ENCODE peak calls at places on chromosomes 1 and 21, in ten cellular contexts. One of them, this sample, is unnamed.

GRCh38 chr1:244349103-244349531 is 102.6 kb downstream of the ADSS2 start:
- DNase-seq in CD4-positive, alpha-beta T cell: no peak
- DNase-seq in OCI-LY7: no peak
- DNase-seq in endothelial cell of umbilical vein: peak; percentile 92
- DNase-seq in left ventricle myocardium inferior: no peak
- DNase-seq in gastrocnemius medialis: no peak
- DNase-seq in IMR-90: peak; percentile 91
- DNase-seq in PC-3: peak; percentile 84
- DNase-seq in heart right ventricle: peak; percentile 11
- DNase-seq in neural progenitor cell: no peak
- DNase-seq in this sample: no peak

GRCh38 chr21:44914176-44914874 is 6.4 kb downstream of the ITGB2 start:
- DNase-seq in heart right ventricle: no peak
- DNase-seq in IMR-90: no peak
- DNase-seq in CD4-positive, alpha-beta T cell: no peak
- DNase-seq in left ventricle myocardium inferior: peak; percentile 50
- DNase-seq in gastrocnemius medialis: no peak
- DNase-seq in OCI-LY7: peak; percentile 69
- DNase-seq in PC-3: no peak
- DNase-seq in endothelial cell of umbilical vein: no peak
- DNase-seq in neural progenitor cell: no peak
- DNase-seq in this sample: peak; percentile 54

GRCh38 chr1:150551049-150551783 is 2.0 kb downstream of the ADAMTSL4 start:
- DNase-seq in IMR-90: no peak
- DNase-seq in CD4-positive, alpha-beta T cell: no peak
- DNase-seq in neural progenitor cell: peak; percentile 2
- DNase-seq in gastrocnemius medialis: no peak
- DNase-seq in heart right ventricle: no peak
- DNase-seq in endothelial cell of umbilical vein: no peak
- DNase-seq in OCI-LY7: no peak
- DNase-seq in left ventricle myocardium inferior: no peak
- DNase-seq in PC-3: no peak
- DNase-seq in this sample: no peak

GRCh38 chr1:5850503-5850902 is 141.7 kb downstream of the NPHP4 start:
- DNase-seq in left ventricle myocardium inferior: no peak
- DNase-seq in CD4-positive, alpha-beta T cell: no peak
- DNase-seq in OCI-LY7: no peak
- DNase-seq in heart right ventricle: no peak
- DNase-seq in gastrocnemius medialis: no peak
- DNase-seq in PC-3: no peak
- DNase-seq in IMR-90: peak; percentile 4
- DNase-seq in endothelial cell of umbilical vein: no peak
- DNase-seq in neural progenitor cell: no peak
- DNase-seq in this sample: no peak

GRCh38 chr1:204255966-204256365 is 42.2 kb upstream of the GOLT1A start:
- DNase-seq in CD4-positive, alpha-beta T cell: no peak
- DNase-seq in endothelial cell of umbilical vein: peak; percentile 11
- DNase-seq in PC-3: no peak
- DNase-seq in heart right ventricle: no peak
- DNase-seq in gastrocnemius medialis: no peak
- DNase-seq in OCI-LY7: no peak
- DNase-seq in neural progenitor cell: no peak
- DNase-seq in IMR-90: peak; percentile 50
- DNase-seq in left ventricle myocardium inferior: no peak
- DNase-seq in this sample: no peak

GRCh38 chr1:231924183-231924582 is 297.6 kb downstream of the DISC1 start:
- DNase-seq in endothelial cell of umbilical vein: no peak
- DNase-seq in heart right ventricle: no peak
- DNase-seq in OCI-LY7: no peak
- DNase-seq in CD4-positive, alpha-beta T cell: no peak
- DNase-seq in left ventricle myocardium inferior: no peak
- DNase-seq in neural progenitor cell: no peak
- DNase-seq in gastrocnemius medialis: no peak
- DNase-seq in IMR-90: no peak
- DNase-seq in PC-3: no peak
- DNase-seq in this sample: no peak

GRCh38 chr1:82386365-82387069 is 585.8 kb downstream of the ADGRL2 start:
- DNase-seq in OCI-LY7: no peak
- DNase-seq in CD4-positive, alpha-beta T cell: no peak
- DNase-seq in PC-3: no peak
- DNase-seq in IMR-90: no peak
- DNase-seq in left ventricle myocardium inferior: no peak
- DNase-seq in neural progenitor cell: no peak
- DNase-seq in heart right ventricle: no peak
- DNase-seq in gastrocnemius medialis: no peak
- DNase-seq in endothelial cell of umbilical vein: no peak
- DNase-seq in this sample: no peak

GRCh38 chr1:154925335-154926170 is 11.0 kb downstream of the PMVK start:
- DNase-seq in IMR-90: no peak
- DNase-seq in OCI-LY7: no peak
- DNase-seq in CD4-positive, alpha-beta T cell: no peak
- DNase-seq in left ventricle myocardium inferior: no peak
- DNase-seq in neural progenitor cell: no peak
- DNase-seq in PC-3: no peak
- DNase-seq in endothelial cell of umbilical vein: no peak
- DNase-seq in gastrocnemius medialis: no peak
- DNase-seq in heart right ventricle: no peak
- DNase-seq in this sample: no peak

GRCh38 chr1:169928438-169929209 is 34.9 kb upstream of the SCYL3 start:
- DNase-seq in gastrocnemius medialis: no peak
- DNase-seq in left ventricle myocardium inferior: no peak
- DNase-seq in IMR-90: peak; percentile 72
- DNase-seq in heart right ventricle: no peak
- DNase-seq in CD4-positive, alpha-beta T cell: no peak
- DNase-seq in PC-3: peak; percentile 61
- DNase-seq in endothelial cell of umbilical vein: peak; percentile 55
- DNase-seq in OCI-LY7: peak; percentile 56
- DNase-seq in neural progenitor cell: peak; percentile 54
- DNase-seq in this sample: no peak

GRCh38 chr1:33140153-33141149 is 41.4 kb downstream of the TRIM62 start:
- DNase-seq in IMR-90: peak; percentile 61
- DNase-seq in left ventricle myocardium inferior: no peak
- DNase-seq in neural progenitor cell: peak; percentile 38
- DNase-seq in OCI-LY7: no peak
- DNase-seq in PC-3: peak; percentile 18
- DNase-seq in endothelial cell of umbilical vein: no peak
- DNase-seq in CD4-positive, alpha-beta T cell: no peak
- DNase-seq in heart right ventricle: no peak
- DNase-seq in gastrocnemius medialis: no peak
- DNase-seq in this sample: no peak

GRCh38 chr1:236795757-236796719 is 946 bp downstream of the MTR start:
- DNase-seq in heart right ventricle: peak; percentile 34
- DNase-seq in neural progenitor cell: peak; percentile 5
- DNase-seq in left ventricle myocardium inferior: no peak
- DNase-seq in IMR-90: peak; percentile 62
- DNase-seq in OCI-LY7: peak; percentile 8
- DNase-seq in PC-3: peak; percentile 11
- DNase-seq in endothelial cell of umbilical vein: peak; percentile 64
- DNase-seq in CD4-positive, alpha-beta T cell: peak; percentile 63
- DNase-seq in gastrocnemius medialis: no peak
- DNase-seq in this sample: no peak

GRCh38 chr1:3978196-3978927 is 78.3 kb upstream of the C1orf174 start:
- DNase-seq in IMR-90: no peak
- DNase-seq in PC-3: no peak
- DNase-seq in heart right ventricle: no peak
- DNase-seq in endothelial cell of umbilical vein: no peak
- DNase-seq in neural progenitor cell: no peak
- DNase-seq in CD4-positive, alpha-beta T cell: no peak
- DNase-seq in OCI-LY7: no peak
- DNase-seq in left ventricle myocardium inferior: no peak
- DNase-seq in gastrocnemius medialis: no peak
- DNase-seq in this sample: no peak

GRCh38 chr1:53047737-53048344 is 14.2 kb upstream of the PODN start:
- DNase-seq in heart right ventricle: no peak
- DNase-seq in gastrocnemius medialis: no peak
- DNase-seq in CD4-positive, alpha-beta T cell: no peak
- DNase-seq in left ventricle myocardium inferior: no peak
- DNase-seq in IMR-90: peak; percentile 94
- DNase-seq in PC-3: peak; percentile 91
- DNase-seq in neural progenitor cell: no peak
- DNase-seq in OCI-LY7: peak; percentile 3
- DNase-seq in endothelial cell of umbilical vein: peak; percentile 94
- DNase-seq in this sample: no peak

GRCh38 chr1:109762821-109763645 is 690 bp downstream of the EPS8L3 start:
- DNase-seq in left ventricle myocardium inferior: peak; percentile 14
- DNase-seq in heart right ventricle: no peak
- DNase-seq in gastrocnemius medialis: no peak
- DNase-seq in OCI-LY7: no peak
- DNase-seq in CD4-positive, alpha-beta T cell: no peak
- DNase-seq in IMR-90: peak; percentile 92
- DNase-seq in PC-3: peak; percentile 53
- DNase-seq in endothelial cell of umbilical vein: peak; percentile 88
- DNase-seq in neural progenitor cell: no peak
- DNase-seq in this sample: no peak

GRCh38 chr1:107544285-107544684 is 403.4 kb downstream of the NTNG1 start:
- DNase-seq in neural progenitor cell: no peak
- DNase-seq in endothelial cell of umbilical vein: no peak
- DNase-seq in gastrocnemius medialis: no peak
- DNase-seq in left ventricle myocardium inferior: no peak
- DNase-seq in PC-3: peak; percentile 59
- DNase-seq in CD4-positive, alpha-beta T cell: no peak
- DNase-seq in IMR-90: no peak
- DNase-seq in OCI-LY7: no peak
- DNase-seq in heart right ventricle: no peak
- DNase-seq in this sample: no peak
- H3K9me3 ChIP-seq in neural progenitor cell: no peaks in the 10 kb centered on the region
- H3K9me3 ChIP-seq in endothelial cell of umbilical vein: no peaks in the 10 kb centered on the region
- H3K9me3 ChIP-seq in gastrocnemius medialis: no peaks in the 10 kb centered on the region
- H3K9me3 ChIP-seq in left ventricle myocardium inferior: no peaks in the 10 kb centered on the region
- H3K9me3 ChIP-seq in PC-3: no peaks in the 10 kb centered on the region
- H3K9me3 ChIP-seq in CD4-positive, alpha-beta T cell: no peaks in the 10 kb centered on the region
- H3K9me3 ChIP-seq in IMR-90: no peaks in the 10 kb centered on the region
- H3K9me3 ChIP-seq in OCI-LY7: no peaks in the 10 kb centered on the region
- H3K9me3 ChIP-seq in heart right ventricle: no peaks in the 10 kb centered on the region
- H3K9me3 ChIP-seq in this sample: no peaks in the 10 kb centered on the region

GRCh38 chr1:174660476-174660875 is 212.7 kb downstream of the GPR52 start:
- DNase-seq in gastrocnemius medialis: no peak
- DNase-seq in PC-3: no peak
- DNase-seq in IMR-90: no peak
- DNase-seq in endothelial cell of umbilical vein: no peak
- DNase-seq in neural progenitor cell: no peak
- DNase-seq in CD4-positive, alpha-beta T cell: no peak
- DNase-seq in heart right ventricle: no peak
- DNase-seq in left ventricle myocardium inferior: no peak
- DNase-seq in OCI-LY7: no peak
- DNase-seq in this sample: no peak
- H3K27ac ChIP-seq in gastrocnemius medialis: no peak overlapping the region
- H3K27ac ChIP-seq in PC-3: peak overlapping the region; percentile 57
- H3K27ac ChIP-seq in IMR-90: no peak overlapping the region
- H3K27ac ChIP-seq in endothelial cell of umbilical vein: no peak overlapping the region
- H3K27ac ChIP-seq in neural progenitor cell: no peak overlapping the region
- H3K27ac ChIP-seq in CD4-positive, alpha-beta T cell: no peak overlapping the region
- H3K27ac ChIP-seq in heart right ventricle: no peak overlapping the region
- H3K27ac ChIP-seq in left ventricle myocardium inferior: peak overlapping the region; percentile 78
- H3K27ac ChIP-seq in OCI-LY7: no peak overlapping the region
- H3K27ac ChIP-seq in this sample: no peak overlapping the region

DNA sequence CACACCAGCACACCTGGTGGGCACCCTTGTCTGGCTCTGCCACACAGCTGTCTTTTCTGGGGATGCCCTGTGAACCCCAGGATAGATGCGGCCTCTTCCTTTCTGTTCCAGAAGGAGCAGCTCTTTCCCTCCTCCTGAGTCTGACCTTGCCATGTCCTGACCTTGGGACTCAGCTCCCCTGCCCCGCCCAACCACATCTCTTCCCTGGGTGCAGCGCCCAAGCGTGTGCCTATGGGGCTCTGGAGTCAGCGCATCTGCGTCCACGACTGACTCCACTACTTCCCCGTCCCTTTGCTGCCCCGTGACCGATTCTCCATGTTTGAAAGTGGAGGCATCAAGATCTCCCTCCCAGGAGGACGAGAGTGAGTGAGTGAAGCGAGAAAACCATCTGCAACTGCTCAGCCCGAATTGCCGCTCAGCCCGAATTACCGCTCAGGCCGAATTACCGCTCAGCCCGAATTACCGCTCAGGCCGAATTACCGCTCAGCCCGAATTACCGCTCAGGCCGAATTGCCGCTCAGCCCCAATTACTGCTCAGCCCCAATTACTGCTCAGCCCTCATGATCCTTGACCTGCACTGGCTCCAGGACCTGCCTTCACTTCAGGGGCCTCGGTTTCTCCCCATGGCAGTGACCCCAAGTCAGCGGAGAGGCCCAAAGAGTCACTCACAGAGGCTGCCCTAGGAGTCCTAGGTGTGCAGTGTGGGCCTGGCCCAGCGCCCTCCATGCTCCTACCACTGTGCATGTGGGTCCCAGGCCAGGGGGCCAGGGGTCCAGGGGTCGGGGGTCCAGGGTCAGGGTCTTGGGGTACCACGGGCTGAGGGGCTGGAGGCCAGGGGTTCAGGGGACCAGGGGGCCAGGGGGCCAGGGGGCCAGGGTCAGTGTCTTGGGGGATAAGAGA is 18.6 kb upstream of the TTC34 start:
- DNase-seq in neural progenitor cell: no peak
- DNase-seq in OCI-LY7: no peak
- DNase-seq in PC-3: no peak
- DNase-seq in endothelial cell of umbilical vein: no peak
- DNase-seq in gastrocnemius medialis: no peak
- DNase-seq in heart right ventricle: no peak
- DNase-seq in CD4-positive, alpha-beta T cell: no peak
- DNase-seq in left ventricle myocardium inferior: no peak
- DNase-seq in IMR-90: no peak
- DNase-seq in this sample: no peak
- H3K9me3 ChIP-seq in neural progenitor cell: no peaks in the 10 kb centered on the region
- H3K9me3 ChIP-seq in OCI-LY7: no peaks in the 10 kb centered on the region
- H3K9me3 ChIP-seq in PC-3: no peaks in the 10 kb centered on the region
- H3K9me3 ChIP-seq in endothelial cell of umbilical vein: no peaks in the 10 kb centered on the region
- H3K9me3 ChIP-seq in gastrocnemius medialis: no peaks in the 10 kb centered on the region
- H3K9me3 ChIP-seq in heart right ventricle: no peaks in the 10 kb centered on the region
- H3K9me3 ChIP-seq in CD4-positive, alpha-beta T cell: no peaks in the 10 kb centered on the region
- H3K9me3 ChIP-seq in left ventricle myocardium inferior: no peaks in the 10 kb centered on the region
- H3K9me3 ChIP-seq in IMR-90: peaks cover 58% of the 10 kb centered on the region
- H3K9me3 ChIP-seq in this sample: peaks cover 2% of the 10 kb centered on the region

DNA sequence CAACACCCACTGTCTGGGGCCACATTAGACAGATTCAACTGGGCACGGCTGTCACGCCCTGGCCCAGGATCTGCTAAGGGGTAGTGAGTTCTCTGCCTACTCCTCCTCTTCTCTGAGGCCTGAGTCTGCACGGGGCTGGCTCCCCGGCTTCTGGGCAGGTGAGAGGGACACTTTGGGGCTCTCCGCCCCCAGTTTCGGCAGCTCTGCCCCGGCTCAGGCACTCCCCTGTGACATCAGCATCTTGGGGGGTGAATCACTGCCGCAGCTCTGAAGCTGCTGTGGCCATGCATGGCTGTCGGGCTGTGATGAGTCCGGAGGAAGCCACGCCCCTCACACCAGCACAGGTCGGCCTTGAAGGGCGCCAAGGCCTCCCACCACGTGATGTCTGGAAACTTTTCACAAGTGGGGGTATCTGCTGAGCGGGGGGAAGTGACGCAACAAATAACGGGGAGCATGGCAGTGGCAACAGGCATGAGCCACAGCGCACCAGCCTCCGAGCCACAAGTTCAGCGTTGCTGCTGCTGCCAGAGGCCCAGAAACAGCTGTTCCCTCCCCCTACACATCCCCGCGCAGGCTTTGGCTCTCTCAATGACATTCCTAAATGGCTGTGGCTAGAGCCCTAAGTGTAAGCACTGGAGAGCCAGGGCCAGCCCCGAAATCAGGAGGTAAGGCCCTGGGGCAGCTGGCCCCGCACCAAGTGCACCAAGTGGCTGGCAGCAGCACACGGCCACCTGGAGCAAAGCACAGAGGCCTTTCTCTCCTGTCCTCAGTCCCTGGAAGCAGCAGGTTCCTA is 26.3 kb downstream of the ZBTB17 start:
- DNase-seq in left ventricle myocardium inferior: peak; percentile 83
- DNase-seq in CD4-positive, alpha-beta T cell: peak; percentile 68
- DNase-seq in PC-3: no peak
- DNase-seq in heart right ventricle: peak; percentile 83
- DNase-seq in gastrocnemius medialis: peak; percentile 86
- DNase-seq in IMR-90: peak; percentile 96
- DNase-seq in neural progenitor cell: peak; percentile 48
- DNase-seq in OCI-LY7: peak; percentile 60
- DNase-seq in endothelial cell of umbilical vein: peak; percentile 92
- DNase-seq in this sample: peak; percentile 90
- H3K27ac ChIP-seq in left ventricle myocardium inferior: peak overlapping the region; percentile 89
- H3K27ac ChIP-seq in CD4-positive, alpha-beta T cell: peak overlapping the region; percentile 77
- H3K27ac ChIP-seq in PC-3: no peak overlapping the region
- H3K27ac ChIP-seq in heart right ventricle: peak overlapping the region; percentile 90
- H3K27ac ChIP-seq in gastrocnemius medialis: peak overlapping the region; percentile 84
- H3K27ac ChIP-seq in IMR-90: peak overlapping the region; percentile 87
- H3K27ac ChIP-seq in neural progenitor cell: no peak overlapping the region
- H3K27ac ChIP-seq in OCI-LY7: no peak overlapping the region
- H3K27ac ChIP-seq in endothelial cell of umbilical vein: peak overlapping the region; percentile 75
- H3K27ac ChIP-seq in this sample: peak overlapping the region; percentile 92

This sample was measured in lung.